ENCODE peak calls at places on chromosomes 6 and 20, in eight cellular contexts. One of them, this sample, is unnamed. For H3K27me3 and H3K4me1, the result is how much of the 10 kb centered on the place peaks cover.

GRCh38 chr6:82711105-82711829 is 347.6 kb downstream of the TPBG start:
- DNase-seq in right atrium auricular region: no peak
- DNase-seq in A673: peak
- DNase-seq in pancreas: no peak
- DNase-seq in HCT116: no peak
- DNase-seq in fibroblast of lung: no peak
- DNase-seq in esophagus muscularis mucosa: no peak
- DNase-seq in H9: no peak
- DNase-seq in this sample: no peak

GRCh38 chr20:57199656-57200405 is 66.6 kb downstream of the BMP7 start:
- DNase-seq in HCT116: no peak
- DNase-seq in esophagus muscularis mucosa: no peak
- DNase-seq in H9: no peak
- DNase-seq in A673: peak
- DNase-seq in right atrium auricular region: no peak
- DNase-seq in fibroblast of lung: no peak
- DNase-seq in pancreas: no peak
- DNase-seq in this sample: no peak

GRCh38 chr6:164130151-164130550 is 715.6 kb downstream of the QKI start:
- DNase-seq in A673: no peak
- DNase-seq in esophagus muscularis mucosa: no peak
- DNase-seq in pancreas: no peak
- DNase-seq in H9: no peak
- DNase-seq in right atrium auricular region: no peak
- DNase-seq in fibroblast of lung: no peak
- DNase-seq in HCT116: no peak
- DNase-seq in this sample: peak

GRCh38 chr6:71446084-71446869 is 157.7 kb downstream of the OGFRL1 start:
- DNase-seq in HCT116: no peak
- DNase-seq in A673: no peak
- DNase-seq in right atrium auricular region: no peak
- DNase-seq in fibroblast of lung: no peak
- DNase-seq in pancreas: no peak
- DNase-seq in H9: no peak
- DNase-seq in esophagus muscularis mucosa: no peak
- DNase-seq in this sample: no peak

GRCh38 chr6:48757661-48758060 is 646.7 kb upstream of the PTCHD4 start:
- DNase-seq in A673: no peak
- DNase-seq in fibroblast of lung: no peak
- DNase-seq in pancreas: no peak
- DNase-seq in HCT116: no peak
- DNase-seq in esophagus muscularis mucosa: no peak
- DNase-seq in H9: no peak
- DNase-seq in right atrium auricular region: no peak
- DNase-seq in this sample: no peak

GRCh38 chr6:89462503-89462902 is 29.6 kb downstream of the ANKRD6 start:
- DNase-seq in pancreas: no peak
- DNase-seq in A673: no peak
- DNase-seq in esophagus muscularis mucosa: no peak
- DNase-seq in H9: no peak
- DNase-seq in HCT116: no peak
- DNase-seq in fibroblast of lung: no peak
- DNase-seq in right atrium auricular region: no peak
- DNase-seq in this sample: no peak

GRCh38 chr6:26234421-26235239 is 130.4 kb upstream of the BTN3A2 start:
- DNase-seq in esophagus muscularis mucosa: no peak
- DNase-seq in A673: peak
- DNase-seq in HCT116: no peak
- DNase-seq in H9: peak
- DNase-seq in right atrium auricular region: no peak
- DNase-seq in fibroblast of lung: peak
- DNase-seq in pancreas: no peak
- DNase-seq in this sample: peak

GRCh38 chr6:89492025-89492640 is 59.2 kb downstream of the ANKRD6 start:
- DNase-seq in HCT116: no peak
- DNase-seq in H9: no peak
- DNase-seq in right atrium auricular region: no peak
- DNase-seq in pancreas: no peak
- DNase-seq in esophagus muscularis mucosa: no peak
- DNase-seq in A673: no peak
- DNase-seq in fibroblast of lung: no peak
- DNase-seq in this sample: no peak

GRCh38 chr6:151663559-151663958 is 143.9 kb upstream of the ESR1 start:
- DNase-seq in right atrium auricular region: no peak
- DNase-seq in HCT116: no peak
- DNase-seq in fibroblast of lung: no peak
- DNase-seq in pancreas: no peak
- DNase-seq in A673: no peak
- DNase-seq in esophagus muscularis mucosa: no peak
- DNase-seq in H9: no peak
- DNase-seq in this sample: no peak

GRCh38 chr6:111564482-111564945 is 41.2 kb downstream of the TRAF3IP2 start:
- DNase-seq in HCT116: no peak
- DNase-seq in esophagus muscularis mucosa: no peak
- DNase-seq in A673: no peak
- DNase-seq in H9: no peak
- DNase-seq in right atrium auricular region: no peak
- DNase-seq in fibroblast of lung: peak
- DNase-seq in pancreas: no peak
- DNase-seq in this sample: peak

GRCh38 chr6:39724787-39725631 is at the start of gene KIF6:
- DNase-seq in HCT116: no peak
- DNase-seq in H9: peak
- DNase-seq in pancreas: peak
- DNase-seq in right atrium auricular region: peak
- DNase-seq in A673: peak
- DNase-seq in esophagus muscularis mucosa: peak
- DNase-seq in fibroblast of lung: peak
- DNase-seq in this sample: peak
- TF ChIP-seq CTCF in HCT116: no peak
- TF ChIP-seq CTCF in H9: no peak
- TF ChIP-seq CTCF in pancreas: no peak
- TF ChIP-seq CTCF in right atrium auricular region: no peak
- TF ChIP-seq CTCF in A673: no peak
- TF ChIP-seq CTCF in esophagus muscularis mucosa: no peak
- TF ChIP-seq CTCF in fibroblast of lung: no peak
- TF ChIP-seq CTCF in this sample: no peak

GRCh38 chr20:61217848-61218247 is 34.2 kb upstream of the CDH4 start:
- DNase-seq in pancreas: no peak
- DNase-seq in right atrium auricular region: no peak
- DNase-seq in A673: no peak
- DNase-seq in esophagus muscularis mucosa: no peak
- DNase-seq in H9: no peak
- DNase-seq in HCT116: no peak
- DNase-seq in fibroblast of lung: no peak
- DNase-seq in this sample: no peak

GRCh38 chr20:61223121-61223520 is 28.9 kb upstream of the CDH4 start:
- DNase-seq in H9: no peak
- DNase-seq in A673: no peak
- DNase-seq in HCT116: no peak
- DNase-seq in esophagus muscularis mucosa: no peak
- DNase-seq in right atrium auricular region: no peak
- DNase-seq in pancreas: no peak
- DNase-seq in fibroblast of lung: no peak
- DNase-seq in this sample: no peak

GRCh38 chr20:61218886-61219480 is 33.1 kb upstream of the CDH4 start:
- DNase-seq in HCT116: no peak
- DNase-seq in fibroblast of lung: peak
- DNase-seq in esophagus muscularis mucosa: no peak
- DNase-seq in right atrium auricular region: no peak
- DNase-seq in A673: peak
- DNase-seq in pancreas: no peak
- DNase-seq in H9: no peak
- DNase-seq in this sample: no peak

GRCh38 chr20:61220131-61220530 is 31.9 kb upstream of the CDH4 start:
- DNase-seq in esophagus muscularis mucosa: no peak
- DNase-seq in A673: no peak
- DNase-seq in HCT116: no peak
- DNase-seq in fibroblast of lung: no peak
- DNase-seq in H9: no peak
- DNase-seq in pancreas: no peak
- DNase-seq in right atrium auricular region: no peak
- DNase-seq in this sample: no peak

DNA sequence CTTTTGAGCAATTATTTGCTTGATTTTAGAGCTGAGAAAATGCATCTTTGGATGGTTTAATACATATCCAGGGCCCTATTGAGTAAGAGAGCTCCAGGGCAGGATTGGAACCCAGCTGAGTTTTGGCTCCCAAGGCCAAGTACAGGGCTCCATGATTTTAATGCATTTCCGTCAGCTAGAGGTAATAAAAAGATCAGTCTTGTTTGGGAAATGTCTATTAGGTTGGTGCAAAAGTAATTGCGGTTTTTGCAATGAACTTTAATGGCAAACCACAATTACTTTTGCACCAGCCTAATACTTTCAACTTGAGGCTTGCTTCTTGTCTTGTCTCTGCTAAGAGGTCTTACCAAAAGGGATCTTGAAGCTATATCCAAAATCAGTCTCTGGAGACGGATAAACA is 29.4 kb upstream of the CDH4 start:
- DNase-seq in esophagus muscularis mucosa: no peak
- DNase-seq in pancreas: no peak
- DNase-seq in right atrium auricular region: no peak
- DNase-seq in HCT116: no peak
- DNase-seq in H9: no peak
- DNase-seq in A673: no peak
- DNase-seq in fibroblast of lung: no peak
- DNase-seq in this sample: no peak
- H3K27me3 ChIP-seq in esophagus muscularis mucosa: under half
- H3K27me3 ChIP-seq in pancreas: under half
- H3K27me3 ChIP-seq in right atrium auricular region: under half
- H3K27me3 ChIP-seq in HCT116: under half
- H3K27me3 ChIP-seq in H9: under half
- H3K27me3 ChIP-seq in A673: under half
- H3K27me3 ChIP-seq in fibroblast of lung: under half
- H3K27me3 ChIP-seq in this sample: under half

GRCh38 chr6:124984668-124985338 is 22.6 kb downstream of the RNF217 start:
- DNase-seq in fibroblast of lung: peak
- DNase-seq in right atrium auricular region: no peak
- DNase-seq in H9: no peak
- DNase-seq in HCT116: no peak
- DNase-seq in A673: peak
- DNase-seq in esophagus muscularis mucosa: no peak
- DNase-seq in pancreas: no peak
- DNase-seq in this sample: no peak
- H3K4me1 ChIP-seq in fibroblast of lung: under half
- H3K4me1 ChIP-seq in right atrium auricular region: under half
- H3K4me1 ChIP-seq in H9: under half
- H3K4me1 ChIP-seq in HCT116: under half
- H3K4me1 ChIP-seq in A673: half or more
- H3K4me1 ChIP-seq in esophagus muscularis mucosa: under half
- H3K4me1 ChIP-seq in pancreas: under half
- H3K4me1 ChIP-seq in this sample: under half

GRCh38 chr6:44078795-44079671 is 48.2 kb downstream of the MRPL14 start:
- DNase-seq in H9: peak
- DNase-seq in A673: peak
- DNase-seq in fibroblast of lung: peak
- DNase-seq in HCT116: peak
- DNase-seq in pancreas: peak
- DNase-seq in right atrium auricular region: peak
- DNase-seq in esophagus muscularis mucosa: no peak
- DNase-seq in this sample: peak
- TF ChIP-seq CTCF in H9: peak
- TF ChIP-seq CTCF in A673: peak
- TF ChIP-seq CTCF in fibroblast of lung: peak
- TF ChIP-seq CTCF in HCT116: peak
- TF ChIP-seq CTCF in pancreas: peak
- TF ChIP-seq CTCF in right atrium auricular region: peak
- TF ChIP-seq CTCF in esophagus muscularis mucosa: peak
- TF ChIP-seq CTCF in this sample: peak

GRCh38 chr20:58608096-58608840 is 42.8 kb upstream of the STX16 start:
- DNase-seq in esophagus muscularis mucosa: no peak
- DNase-seq in fibroblast of lung: no peak
- DNase-seq in HCT116: no peak
- DNase-seq in A673: no peak
- DNase-seq in H9: no peak
- DNase-seq in right atrium auricular region: no peak
- DNase-seq in pancreas: no peak
- DNase-seq in this sample: no peak

GRCh38 chr20:58603656-58604184 is 47.4 kb upstream of the STX16 start:
- DNase-seq in fibroblast of lung: no peak
- DNase-seq in pancreas: no peak
- DNase-seq in A673: no peak
- DNase-seq in HCT116: no peak
- DNase-seq in esophagus muscularis mucosa: no peak
- DNase-seq in H9: no peak
- DNase-seq in right atrium auricular region: no peak
- DNase-seq in this sample: no peak

GRCh38 chr20:58606184-58606583 is 44.9 kb upstream of the STX16 start:
- DNase-seq in fibroblast of lung: no peak
- DNase-seq in right atrium auricular region: no peak
- DNase-seq in HCT116: no peak
- DNase-seq in H9: no peak
- DNase-seq in esophagus muscularis mucosa: no peak
- DNase-seq in pancreas: no peak
- DNase-seq in A673: no peak
- DNase-seq in this sample: no peak

GRCh38 chr20:58604410-58604881 is 46.6 kb upstream of the STX16 start:
- DNase-seq in HCT116: no peak
- DNase-seq in right atrium auricular region: no peak
- DNase-seq in H9: no peak
- DNase-seq in esophagus muscularis mucosa: no peak
- DNase-seq in fibroblast of lung: no peak
- DNase-seq in A673: no peak
- DNase-seq in pancreas: no peak
- DNase-seq in this sample: peak

DNA sequence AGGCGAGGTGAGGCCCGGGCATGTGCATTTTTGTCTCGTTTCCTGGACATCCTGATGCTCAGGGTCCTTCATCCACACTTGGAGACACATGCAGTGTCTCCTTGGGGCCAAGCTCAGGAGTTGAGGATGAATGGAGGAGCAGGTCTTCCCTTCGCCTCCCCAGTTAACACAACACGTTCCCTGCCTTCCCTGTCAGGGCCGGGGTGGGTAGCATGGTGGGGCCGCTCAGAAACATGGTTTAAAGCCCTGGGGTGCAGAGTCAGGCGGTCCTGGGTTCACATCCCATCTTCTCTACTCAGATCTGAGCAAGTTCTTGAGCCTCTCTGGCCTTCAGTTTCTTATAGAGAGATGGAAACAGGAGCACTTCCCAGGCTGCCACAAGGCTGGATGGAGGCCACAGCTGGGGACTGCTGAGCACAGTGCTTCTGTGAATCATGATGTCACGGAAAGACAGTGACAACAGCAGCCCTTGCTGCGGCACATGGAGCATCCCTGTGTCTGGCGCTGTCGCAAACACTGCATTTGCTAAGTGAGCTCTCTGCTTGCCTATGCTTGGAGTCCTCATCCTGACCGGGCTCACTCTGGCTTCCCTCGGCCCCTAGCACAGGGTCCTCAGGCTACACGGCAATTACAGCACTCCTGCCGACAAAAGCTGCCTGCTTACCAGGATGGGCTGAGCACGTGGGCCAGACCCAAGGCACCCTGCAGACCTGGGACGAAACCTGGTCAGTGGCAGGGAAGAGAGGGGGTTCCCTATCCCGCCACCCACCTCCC is 45.6 kb upstream of the STX16 start:
- DNase-seq in HCT116: no peak
- DNase-seq in H9: no peak
- DNase-seq in pancreas: no peak
- DNase-seq in esophagus muscularis mucosa: no peak
- DNase-seq in fibroblast of lung: no peak
- DNase-seq in right atrium auricular region: no peak
- DNase-seq in A673: no peak
- DNase-seq in this sample: no peak
- H3K27me3 ChIP-seq in HCT116: under half
- H3K27me3 ChIP-seq in H9: under half
- H3K27me3 ChIP-seq in pancreas: under half
- H3K27me3 ChIP-seq in esophagus muscularis mucosa: under half
- H3K27me3 ChIP-seq in fibroblast of lung: under half
- H3K27me3 ChIP-seq in right atrium auricular region: under half
- H3K27me3 ChIP-seq in A673: under half
- H3K27me3 ChIP-seq in this sample: under half

This sample was measured in BE2C.